ENCODE peak calls at places on chromosome 9, in seven cellular contexts. E is transverse colon, Q is fibroblast of mammary gland, X is gastrocnemius medialis, T is AG09309, H is Karpas-422, G is IMR-90. M is an unnamed sample.

GRCh38 chr9:95516221-95516735 is 493 bp downstream of the PTCH1 start:
- DNase-seq in G (no peak), H (no peak), E (no peak), X (no peak), T (no peak), Q (peak; percentile 19), M (no peak)

GRCh38 chr9:16436545-16436944 is 433.9 kb downstream of the BNC2 start:
- DNase-seq in G (no peak), T (no peak), E (no peak), X (no peak), Q (no peak), H (no peak), M (no peak)

GRCh38 chr9:33143241-33143642 is 23.9 kb downstream of the B4GALT1 start:
- DNase-seq in T (peak; percentile 84), Q (peak; percentile 82), X (no peak), E (peak; percentile 7), H (no peak), G (peak; percentile 80), M (peak; percentile 38)

GRCh38 chr9:127918201-127919107 is 1.6 kb upstream of the ST6GALNAC4 start:
- DNase-seq in Q (peak; percentile 73), X (no peak), G (no peak), H (no peak), E (peak; percentile 28), T (no peak), M (no peak)

GRCh38 chr9:128621730-128622455 is 34.8 kb downstream of the DYNC2I2 start:
- DNase-seq in Q (no peak), X (no peak), T (no peak), G (no peak), E (no peak), H (no peak), M (no peak)

GRCh38 chr9:135198889-135199288 is 111.4 kb downstream of the OLFM1 start:
- DNase-seq in H (no peak), T (no peak), X (no peak), G (no peak), Q (no peak), E (no peak), M (no peak)

GRCh38 chr9:116791314-116791713 is 104.2 kb downstream of the TRIM32 start:
- DNase-seq in H (no peak), T (no peak), G (peak; percentile 64), Q (no peak), E (no peak), X (no peak), M (no peak)

GRCh38 chr9:20753761-20754160 is 69.7 kb downstream of the FOCAD start:
- DNase-seq in X (no peak), G (peak; percentile 2), Q (peak; percentile 49), H (no peak), E (no peak), T (no peak), M (no peak)

GRCh38 chr9:84173961-84174360 is 166.6 kb downstream of the SLC28A3 start:
- DNase-seq in T (no peak), E (no peak), H (no peak), X (no peak), G (peak; percentile 4), Q (no peak), M (no peak)

GRCh38 chr9:121596515-121596914 is 54.9 kb upstream of the DAB2IP start:
- DNase-seq in Q (no peak), E (no peak), X (no peak), T (no peak), H (no peak), G (peak; percentile 56), M (no peak)

GRCh38 chr9:115461284-115461683 is 343.3 kb upstream of the TNC start:
- DNase-seq in Q (peak; percentile 2), E (no peak), G (no peak), T (no peak), X (no peak), H (no peak), M (no peak)

GRCh38 chr9:115466784-115467183 is 348.8 kb upstream of the TNC start:
- DNase-seq in H (no peak), G (no peak), X (no peak), E (no peak), T (no peak), Q (no peak), M (no peak)

GRCh38 chr9:115462623-115463022 is 344.7 kb upstream of the TNC start:
- DNase-seq in G (no peak), H (no peak), X (no peak), Q (no peak), E (no peak), T (no peak), M (no peak)
- H3K4me3 ChIP-seq in G (no peak overlapping the region), H (no peak overlapping the region), X (no peak overlapping the region), Q (no peak overlapping the region), E (no peak overlapping the region), T (no peak overlapping the region), M (no peak overlapping the region)

GRCh38 chr9:91362212-91362611 is 494 bp upstream of the AUH start:
- DNase-seq in G (no peak), Q (no peak), H (no peak), X (no peak), T (no peak), E (no peak), M (no peak)
- H3K4me3 ChIP-seq in G (peak overlapping the region; percentile 100), Q (peak overlapping the region; percentile 28), H (peak overlapping the region; percentile 93), X (peak overlapping the region; percentile 92), T (peak overlapping the region; percentile 16), E (peak overlapping the region; percentile 85), M (peak overlapping the region; percentile 94)

GRCh38 chr9:78296208-78296892 is 575 bp upstream of the PSAT1 start:
- DNase-seq in T (no peak), H (peak; percentile 63), G (peak; percentile 54), Q (peak; percentile 35), X (no peak), E (peak; percentile 20), M (no peak)
- H3K4me3 ChIP-seq in T (peak overlapping the region; percentile 46), H (peak overlapping the region; percentile 88), G (peak overlapping the region; percentile 50), Q (peak overlapping the region; percentile 84), X (peak overlapping the region; percentile 50), E (peak overlapping the region; percentile 65), M (peak overlapping the region; percentile 75)

DNA sequence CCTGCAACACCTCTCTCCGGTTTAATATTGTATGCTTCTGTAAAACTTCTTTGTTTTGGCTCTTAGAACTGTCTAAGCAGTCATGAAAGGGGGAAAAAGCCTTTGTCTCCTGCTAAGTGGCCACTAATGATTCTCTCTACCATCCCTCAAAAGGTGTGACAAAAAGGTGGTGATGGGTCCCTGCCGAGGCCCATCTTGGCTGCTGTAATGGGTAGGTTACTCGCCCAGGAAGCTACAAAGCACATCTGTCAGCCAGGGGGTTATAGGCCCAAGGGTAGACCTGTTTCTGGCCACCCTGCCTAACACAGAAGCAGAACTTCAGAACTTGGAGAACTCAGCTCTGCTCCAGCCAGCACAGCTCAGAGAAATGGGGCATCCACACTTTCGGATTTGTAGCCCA is 1.6 kb downstream of the FAM219A start:
- DNase-seq in E (no peak), Q (no peak), G (no peak), H (no peak), X (no peak), T (no peak), M (no peak)
- H3K4me3 ChIP-seq in E (peak overlapping the region; percentile 65), Q (peak overlapping the region; percentile 78), G (peak overlapping the region; percentile 70), H (no peak overlapping the region), X (peak overlapping the region; percentile 95), T (peak overlapping the region; percentile 81), M (peak overlapping the region; percentile 90)

GRCh38 chr9:131436865-131437271 is 43.0 kb downstream of the PRRC2B start:
- DNase-seq in Q (no peak), X (no peak), H (no peak), E (no peak), T (no peak), G (no peak), M (no peak)
- H3K4me3 ChIP-seq in Q (no peak overlapping the region), X (no peak overlapping the region), H (no peak overlapping the region), E (no peak overlapping the region), T (no peak overlapping the region), G (no peak overlapping the region), M (no peak overlapping the region)

GRCh38 chr9:118058227-118058626 is 354.0 kb downstream of the TLR4 start:
- DNase-seq in H (no peak), E (no peak), Q (no peak), G (no peak), T (no peak), X (no peak), M (no peak)

DNA sequence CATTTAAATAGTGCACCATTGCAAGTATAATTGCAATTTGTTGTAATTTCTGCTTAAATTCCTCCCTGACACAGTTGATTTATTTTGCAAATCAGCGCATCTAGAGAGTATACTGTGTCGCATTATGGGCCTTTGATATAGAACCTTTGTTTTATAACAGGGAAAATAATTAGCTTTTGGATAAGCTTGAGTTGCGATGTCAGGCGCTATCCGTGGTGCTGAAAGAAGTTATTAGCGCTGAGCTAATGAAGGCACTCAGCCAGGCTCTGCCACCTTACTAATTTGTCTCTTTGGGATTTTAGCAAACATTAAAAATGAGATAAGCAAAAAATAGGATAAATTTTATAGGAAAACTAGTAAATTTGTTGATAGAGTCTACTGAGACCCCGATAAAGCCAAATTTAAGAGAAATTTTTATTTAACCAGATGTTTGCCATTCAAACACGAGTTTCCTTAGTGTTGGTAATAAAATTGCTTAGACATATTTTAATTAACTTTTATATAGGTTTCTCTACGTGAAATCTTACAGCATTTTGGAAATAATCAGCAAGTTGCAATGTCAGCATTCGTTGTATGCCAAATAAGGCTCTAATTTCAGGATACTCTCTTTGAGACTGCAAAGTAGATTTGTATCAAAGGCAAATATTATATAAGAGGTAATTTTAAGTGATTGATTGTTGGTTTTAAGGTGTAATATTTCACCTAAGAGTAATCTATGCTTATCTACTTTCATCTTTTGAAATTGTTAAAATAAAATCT is 355.5 kb downstream of the TLR4 start:
- DNase-seq in E (no peak), Q (peak; percentile 15), T (no peak), G (no peak), H (peak; percentile 54), X (no peak), M (no peak)
- H3K4me3 ChIP-seq in E (no peak overlapping the region), Q (no peak overlapping the region), T (no peak overlapping the region), G (no peak overlapping the region), H (no peak overlapping the region), X (no peak overlapping the region), M (no peak overlapping the region)

GRCh38 chr9:2819165-2819564 is 24.7 kb downstream of the PUM3 start:
- DNase-seq in E (no peak), X (no peak), H (no peak), Q (no peak), G (no peak), T (no peak), M (no peak)
- H3K4me3 ChIP-seq in E (no peak overlapping the region), X (no peak overlapping the region), H (no peak overlapping the region), Q (no peak overlapping the region), G (no peak overlapping the region), T (no peak overlapping the region), M (no peak overlapping the region)